ENCODE peak calls at places on chromosome 18, in seven cellular contexts. One of them, this sample, is unnamed.

GRCh38 chr18:33804258-33804657 is 226.2 kb downstream of the ASXL3 start:
- DNase-seq in Peyer's patch: no peak
- DNase-seq in body of pancreas: no peak
- DNase-seq in breast epithelium: no peak
- DNase-seq in fibroblast of pulmonary artery: peak; percentile 60
- DNase-seq in uterus: no peak
- DNase-seq in fibroblast of lung: peak; percentile 78
- DNase-seq in this sample: no peak

GRCh38 chr18:72768681-72769229 is 99.0 kb downstream of the NETO1 start:
- DNase-seq in Peyer's patch: no peak
- DNase-seq in body of pancreas: no peak
- DNase-seq in breast epithelium: no peak
- DNase-seq in fibroblast of pulmonary artery: no peak
- DNase-seq in uterus: no peak
- DNase-seq in fibroblast of lung: no peak
- DNase-seq in this sample: no peak

GRCh38 chr18:48547456-48548403 is 8.9 kb downstream of the CTIF start:
- DNase-seq in Peyer's patch: no peak
- DNase-seq in body of pancreas: no peak
- DNase-seq in breast epithelium: peak; percentile 80
- DNase-seq in fibroblast of pulmonary artery: peak; percentile 74
- DNase-seq in uterus: no peak
- DNase-seq in fibroblast of lung: peak; percentile 91
- DNase-seq in this sample: no peak

GRCh38 chr18:36672437-36673344 is 156.1 kb downstream of the TPGS2 start:
- DNase-seq in Peyer's patch: no peak
- DNase-seq in body of pancreas: no peak
- DNase-seq in breast epithelium: peak; percentile 80
- DNase-seq in fibroblast of pulmonary artery: peak; percentile 72
- DNase-seq in uterus: no peak
- DNase-seq in fibroblast of lung: peak; percentile 47
- DNase-seq in this sample: no peak

GRCh38 chr18:32175265-32175664 is 14.6 kb upstream of the MEP1B start:
- DNase-seq in Peyer's patch: no peak
- DNase-seq in body of pancreas: peak; percentile 36
- DNase-seq in breast epithelium: no peak
- DNase-seq in fibroblast of pulmonary artery: no peak
- DNase-seq in uterus: no peak
- DNase-seq in fibroblast of lung: no peak
- DNase-seq in this sample: no peak

GRCh38 chr18:499351-500229 is 911 bp downstream of the COLEC12 start:
- DNase-seq in Peyer's patch: no peak
- DNase-seq in body of pancreas: no peak
- DNase-seq in breast epithelium: no peak
- DNase-seq in fibroblast of pulmonary artery: peak; percentile 63
- DNase-seq in uterus: peak; percentile 42
- DNase-seq in fibroblast of lung: peak; percentile 94
- DNase-seq in this sample: no peak

GRCh38 chr18:73948497-73948896 is 199.1 kb downstream of the FBXO15 start:
- DNase-seq in Peyer's patch: no peak
- DNase-seq in body of pancreas: no peak
- DNase-seq in breast epithelium: no peak
- DNase-seq in fibroblast of pulmonary artery: peak; percentile 42
- DNase-seq in uterus: no peak
- DNase-seq in fibroblast of lung: peak; percentile 81
- DNase-seq in this sample: no peak

GRCh38 chr18:22282311-22283235 is 113.2 kb downstream of the GATA6 start:
- DNase-seq in Peyer's patch: no peak
- DNase-seq in body of pancreas: no peak
- DNase-seq in breast epithelium: no peak
- DNase-seq in fibroblast of pulmonary artery: peak; percentile 99
- DNase-seq in uterus: no peak
- DNase-seq in fibroblast of lung: peak; percentile 98
- DNase-seq in this sample: no peak

GRCh38 chr18:29594494-29594893 is 1417.6 kb upstream of the CDH2 start:
- DNase-seq in Peyer's patch: no peak
- DNase-seq in body of pancreas: no peak
- DNase-seq in breast epithelium: no peak
- DNase-seq in fibroblast of pulmonary artery: no peak
- DNase-seq in uterus: no peak
- DNase-seq in fibroblast of lung: no peak
- DNase-seq in this sample: no peak

GRCh38 chr18:22753130-22753831 is 179.8 kb upstream of the RBBP8 start:
- DNase-seq in Peyer's patch: no peak
- DNase-seq in body of pancreas: no peak
- DNase-seq in breast epithelium: no peak
- DNase-seq in fibroblast of pulmonary artery: no peak
- DNase-seq in uterus: no peak
- DNase-seq in fibroblast of lung: no peak
- DNase-seq in this sample: no peak

GRCh38 chr18:59551902-59552635 is 145.2 kb downstream of the CCBE1 start:
- DNase-seq in Peyer's patch: no peak
- DNase-seq in body of pancreas: no peak
- DNase-seq in breast epithelium: peak; percentile 48
- DNase-seq in fibroblast of pulmonary artery: peak; percentile 39
- DNase-seq in uterus: no peak
- DNase-seq in fibroblast of lung: no peak
- DNase-seq in this sample: no peak

GRCh38 chr18:9736942-9737813 is 29.1 kb downstream of the RAB31 start:
- DNase-seq in Peyer's patch: no peak
- DNase-seq in body of pancreas: no peak
- DNase-seq in breast epithelium: no peak
- DNase-seq in fibroblast of pulmonary artery: no peak
- DNase-seq in uterus: no peak
- DNase-seq in fibroblast of lung: peak; percentile 75
- DNase-seq in this sample: no peak

GRCh38 chr18:49510393-49511115 is 23.5 kb upstream of the C18orf32 start:
- DNase-seq in Peyer's patch: no peak
- DNase-seq in body of pancreas: peak; percentile 48
- DNase-seq in breast epithelium: no peak
- DNase-seq in fibroblast of pulmonary artery: peak; percentile 73
- DNase-seq in uterus: peak; percentile 32
- DNase-seq in fibroblast of lung: peak; percentile 33
- DNase-seq in this sample: peak; percentile 41

GRCh38 chr18:10715791-10716190 is 190.0 kb downstream of the NAPG start:
- DNase-seq in Peyer's patch: no peak
- DNase-seq in body of pancreas: peak; percentile 17
- DNase-seq in breast epithelium: no peak
- DNase-seq in fibroblast of pulmonary artery: peak; percentile 89
- DNase-seq in uterus: no peak
- DNase-seq in fibroblast of lung: peak; percentile 59
- DNase-seq in this sample: no peak

GRCh38 chr18:9506046-9506792 is 30.9 kb downstream of the RALBP1 start:
- DNase-seq in Peyer's patch: no peak
- DNase-seq in body of pancreas: peak; percentile 26
- DNase-seq in breast epithelium: no peak
- DNase-seq in fibroblast of pulmonary artery: peak; percentile 19
- DNase-seq in uterus: no peak
- DNase-seq in fibroblast of lung: peak; percentile 53
- DNase-seq in this sample: no peak

GRCh38 chr18:26520974-26521373 is 27.4 kb downstream of the KCTD1 start:
- DNase-seq in Peyer's patch: no peak
- DNase-seq in body of pancreas: no peak
- DNase-seq in breast epithelium: no peak
- DNase-seq in fibroblast of pulmonary artery: no peak
- DNase-seq in uterus: no peak
- DNase-seq in fibroblast of lung: no peak
- DNase-seq in this sample: no peak

GRCh38 chr18:49584431-49584830 is 22.6 kb downstream of the LIPG start:
- DNase-seq in Peyer's patch: no peak
- DNase-seq in body of pancreas: no peak
- DNase-seq in breast epithelium: no peak
- DNase-seq in fibroblast of pulmonary artery: no peak
- DNase-seq in uterus: no peak
- DNase-seq in fibroblast of lung: peak; percentile 41
- DNase-seq in this sample: no peak

GRCh38 chr18:78992041-78992735 is 12.6 kb downstream of the SALL3 start:
- DNase-seq in Peyer's patch: no peak
- DNase-seq in body of pancreas: no peak
- DNase-seq in breast epithelium: no peak
- DNase-seq in fibroblast of pulmonary artery: no peak
- DNase-seq in uterus: no peak
- DNase-seq in fibroblast of lung: no peak
- DNase-seq in this sample: no peak
- H3K4me3 ChIP-seq in Peyer's patch: no peak overlapping the region
- H3K4me3 ChIP-seq in body of pancreas: no peak overlapping the region
- H3K4me3 ChIP-seq in breast epithelium: no peak overlapping the region
- H3K4me3 ChIP-seq in fibroblast of pulmonary artery: no peak overlapping the region
- H3K4me3 ChIP-seq in uterus: no peak overlapping the region
- H3K4me3 ChIP-seq in fibroblast of lung: no peak overlapping the region
- H3K4me3 ChIP-seq in this sample: no peak overlapping the region

GRCh38 chr18:58536187-58536516 is 92.7 kb downstream of the ALPK2 start:
- DNase-seq in Peyer's patch: no peak
- DNase-seq in body of pancreas: no peak
- DNase-seq in breast epithelium: no peak
- DNase-seq in fibroblast of pulmonary artery: peak; percentile 18
- DNase-seq in uterus: no peak
- DNase-seq in fibroblast of lung: no peak
- DNase-seq in this sample: no peak

GRCh38 chr18:58535340-58536186 is 93.3 kb downstream of the ALPK2 start:
- DNase-seq in Peyer's patch: no peak
- DNase-seq in body of pancreas: peak; percentile 54
- DNase-seq in breast epithelium: no peak
- DNase-seq in fibroblast of pulmonary artery: peak; percentile 64
- DNase-seq in uterus: no peak
- DNase-seq in fibroblast of lung: peak; percentile 71
- DNase-seq in this sample: no peak

GRCh38 chr18:58538604-58539386 is 90.1 kb downstream of the ALPK2 start:
- DNase-seq in Peyer's patch: no peak
- DNase-seq in body of pancreas: peak; percentile 29
- DNase-seq in breast epithelium: no peak
- DNase-seq in fibroblast of pulmonary artery: peak; percentile 15
- DNase-seq in uterus: no peak
- DNase-seq in fibroblast of lung: no peak
- DNase-seq in this sample: no peak

GRCh38 chr18:58536534-58537271 is 92.2 kb downstream of the ALPK2 start:
- DNase-seq in Peyer's patch: peak; percentile 60
- DNase-seq in body of pancreas: peak; percentile 28
- DNase-seq in breast epithelium: no peak
- DNase-seq in fibroblast of pulmonary artery: no peak
- DNase-seq in uterus: no peak
- DNase-seq in fibroblast of lung: no peak
- DNase-seq in this sample: no peak

DNA sequence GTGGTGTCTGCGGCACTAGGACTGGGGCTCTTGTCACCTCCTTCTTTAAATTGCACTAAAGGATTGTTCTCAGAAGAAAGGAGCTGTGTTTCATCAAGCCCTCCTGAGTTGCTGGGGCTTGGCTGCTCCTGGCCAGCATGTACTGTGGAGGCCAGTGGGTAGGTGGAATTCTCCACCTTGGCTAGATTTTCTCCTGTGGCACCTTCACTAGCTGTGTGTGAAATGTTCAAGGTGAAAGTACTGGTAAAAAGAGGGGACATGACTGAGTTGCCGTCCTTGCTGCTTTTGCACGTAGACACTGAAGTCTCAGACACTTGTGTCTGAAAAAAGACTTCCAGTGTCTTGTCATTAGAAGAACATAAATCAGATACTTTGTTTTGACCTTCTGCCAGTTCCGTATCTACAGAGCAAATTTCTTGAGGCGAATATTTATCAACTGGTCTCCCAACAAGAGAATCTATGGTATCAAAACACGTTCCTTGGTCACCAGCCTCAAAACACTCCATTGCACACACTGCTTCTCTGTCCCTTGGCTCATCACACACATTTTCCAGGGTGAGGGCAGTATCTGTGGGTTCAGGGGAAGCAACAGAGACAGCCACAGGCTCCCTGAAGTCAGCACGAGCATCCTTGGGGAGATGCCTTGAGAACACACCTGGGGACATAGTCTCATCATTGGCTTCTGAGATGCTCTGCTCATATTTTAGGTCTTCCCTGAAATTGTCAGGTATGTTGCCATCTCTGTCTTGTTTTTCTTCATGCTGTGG is 91.4 kb downstream of the ALPK2 start:
- DNase-seq in Peyer's patch: no peak
- DNase-seq in body of pancreas: no peak
- DNase-seq in breast epithelium: no peak
- DNase-seq in fibroblast of pulmonary artery: no peak
- DNase-seq in uterus: no peak
- DNase-seq in fibroblast of lung: no peak
- DNase-seq in this sample: no peak
- H3K4me3 ChIP-seq in Peyer's patch: no peak overlapping the region
- H3K4me3 ChIP-seq in body of pancreas: no peak overlapping the region
- H3K4me3 ChIP-seq in breast epithelium: no peak overlapping the region
- H3K4me3 ChIP-seq in fibroblast of pulmonary artery: no peak overlapping the region
- H3K4me3 ChIP-seq in uterus: no peak overlapping the region
- H3K4me3 ChIP-seq in fibroblast of lung: no peak overlapping the region
- H3K4me3 ChIP-seq in this sample: no peak overlapping the region

GRCh38 chr18:63237911-63238710 is 81.5 kb downstream of the BCL2 start:
- DNase-seq in Peyer's patch: no peak
- DNase-seq in body of pancreas: peak; percentile 71
- DNase-seq in breast epithelium: peak; percentile 83
- DNase-seq in fibroblast of pulmonary artery: peak; percentile 95
- DNase-seq in uterus: no peak
- DNase-seq in fibroblast of lung: peak; percentile 95
- DNase-seq in this sample: no peak

GRCh38 chr18:63236990-63237389 is 82.6 kb downstream of the BCL2 start:
- DNase-seq in Peyer's patch: peak; percentile 31
- DNase-seq in body of pancreas: no peak
- DNase-seq in breast epithelium: no peak
- DNase-seq in fibroblast of pulmonary artery: no peak
- DNase-seq in uterus: peak; percentile 64
- DNase-seq in fibroblast of lung: no peak
- DNase-seq in this sample: no peak

GRCh38 chr18:63234839-63235238 is 84.7 kb downstream of the BCL2 start:
- DNase-seq in Peyer's patch: no peak
- DNase-seq in body of pancreas: no peak
- DNase-seq in breast epithelium: no peak
- DNase-seq in fibroblast of pulmonary artery: no peak
- DNase-seq in uterus: no peak
- DNase-seq in fibroblast of lung: no peak
- DNase-seq in this sample: no peak

GRCh38 chr18:63237486-63237885 is 82.1 kb downstream of the BCL2 start:
- DNase-seq in Peyer's patch: no peak
- DNase-seq in body of pancreas: no peak
- DNase-seq in breast epithelium: no peak
- DNase-seq in fibroblast of pulmonary artery: peak; percentile 78
- DNase-seq in uterus: no peak
- DNase-seq in fibroblast of lung: peak; percentile 53
- DNase-seq in this sample: no peak

DNA sequence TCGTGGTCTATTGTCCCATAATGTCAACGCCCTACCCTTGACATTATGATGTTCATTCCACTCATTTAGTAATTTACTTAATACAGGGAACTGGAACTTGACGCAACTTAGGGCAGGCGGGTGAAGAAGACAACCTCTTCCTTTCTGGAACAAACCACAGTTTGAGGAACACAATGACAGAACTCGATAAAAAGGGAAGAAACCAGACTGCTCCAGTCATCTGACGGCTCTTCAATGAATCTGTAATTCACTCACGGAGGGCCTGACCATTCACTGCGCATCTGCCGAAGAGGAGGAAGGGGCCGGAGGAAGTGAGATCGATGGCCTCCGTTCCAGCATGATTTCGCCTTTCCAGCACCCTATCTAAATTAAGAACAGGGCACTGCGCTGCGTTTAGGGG is 83.2 kb downstream of the BCL2 start:
- DNase-seq in Peyer's patch: no peak
- DNase-seq in body of pancreas: peak; percentile 61
- DNase-seq in breast epithelium: no peak
- DNase-seq in fibroblast of pulmonary artery: no peak
- DNase-seq in uterus: no peak
- DNase-seq in fibroblast of lung: no peak
- DNase-seq in this sample: no peak
- H3K4me3 ChIP-seq in Peyer's patch: no peak overlapping the region
- H3K4me3 ChIP-seq in body of pancreas: no peak overlapping the region
- H3K4me3 ChIP-seq in breast epithelium: peak overlapping the region; percentile 18
- H3K4me3 ChIP-seq in fibroblast of pulmonary artery: no peak overlapping the region
- H3K4me3 ChIP-seq in uterus: no peak overlapping the region
- H3K4me3 ChIP-seq in fibroblast of lung: no peak overlapping the region
- H3K4me3 ChIP-seq in this sample: no peak overlapping the region

GRCh38 chr18:50642439-50642838 is 82.6 kb downstream of the MAPK4 start:
- DNase-seq in Peyer's patch: no peak
- DNase-seq in body of pancreas: no peak
- DNase-seq in breast epithelium: no peak
- DNase-seq in fibroblast of pulmonary artery: no peak
- DNase-seq in uterus: no peak
- DNase-seq in fibroblast of lung: no peak
- DNase-seq in this sample: no peak
- H3K4me3 ChIP-seq in Peyer's patch: no peak overlapping the region
- H3K4me3 ChIP-seq in body of pancreas: no peak overlapping the region
- H3K4me3 ChIP-seq in breast epithelium: no peak overlapping the region
- H3K4me3 ChIP-seq in fibroblast of pulmonary artery: no peak overlapping the region
- H3K4me3 ChIP-seq in uterus: no peak overlapping the region
- H3K4me3 ChIP-seq in fibroblast of lung: no peak overlapping the region
- H3K4me3 ChIP-seq in this sample: no peak overlapping the region

This sample was measured in Jurkat, Clone E6-1.